ENCODE peak calls at places on chromosomes 2 and 18, in eight cellular contexts. F, R, U, Z, S, B, C and G are unnamed samples.
A peak's percentile ranks its signal among the peaks of the same experiment; 100 is the strongest.

GRCh38 chr2:191677091-191677645 is 768 bp upstream of the NABP1 start:
- DNase-seq in F (peak; percentile 28), R (peak; percentile 70), U (peak; percentile 94), Z (peak; percentile 91), S (no peak), B (no peak), C (peak; percentile 27), G (peak; percentile 98)

GRCh38 chr2:88724643-88725332 is 33.3 kb downstream of the RPIA start:
- DNase-seq in F (no peak), R (no peak), U (no peak), Z (no peak), S (no peak), B (no peak), C (no peak), G (no peak)

GRCh38 chr2:72883356-72883962 is 3.7 kb upstream of the SPR start:
- DNase-seq in F (no peak), R (no peak), U (peak; percentile 56), Z (peak; percentile 28), S (no peak), B (peak; percentile 31), C (peak; percentile 89), G (peak; percentile 62)

GRCh38 chr2:100052645-100053044 is 89.7 kb downstream of the AFF3 start:
- DNase-seq in F (peak; percentile 77), R (no peak), U (no peak), Z (no peak), S (no peak), B (no peak), C (no peak), G (no peak)

GRCh38 chr2:204228169-204228940 is 291.8 kb downstream of the ICOS start:
- DNase-seq in F (no peak), R (no peak), U (no peak), Z (no peak), S (no peak), B (no peak), C (peak; percentile 56), G (no peak)

GRCh38 chr18:4286256-4286655 is 168.9 kb downstream of the DLGAP1 start:
- DNase-seq in F (no peak), R (no peak), U (no peak), Z (no peak), S (no peak), B (no peak), C (no peak), G (no peak)

GRCh38 chr2:135904590-135904989 is 28.3 kb upstream of the MCM6 start:
- DNase-seq in F (no peak), R (peak; percentile 29), U (peak; percentile 70), Z (peak; percentile 54), S (no peak), B (no peak), C (no peak), G (peak; percentile 78)

GRCh38 chr18:22601481-22601880 is 183.8 kb upstream of the CTAGE1 start:
- DNase-seq in F (no peak), R (no peak), U (no peak), Z (peak; percentile 86), S (no peak), B (no peak), C (no peak), G (no peak)

GRCh38 chr2:112156152-112156986 is 18.2 kb downstream of the FBLN7 start:
- DNase-seq in F (no peak), R (no peak), U (peak; percentile 53), Z (peak; percentile 68), S (no peak), B (no peak), C (no peak), G (peak; percentile 60)

GRCh38 chr2:237604960-237605359 is 14.4 kb upstream of the RAB17 start:
- DNase-seq in F (peak; percentile 56), R (no peak), U (peak; percentile 68), Z (peak; percentile 41), S (no peak), B (no peak), C (no peak), G (no peak)

GRCh38 chr2:158004131-158004530 is 97.5 kb upstream of the UPP2 start:
- DNase-seq in F (no peak), R (no peak), U (peak; percentile 7), Z (peak; percentile 7), S (no peak), B (no peak), C (no peak), G (no peak)

GRCh38 chr18:3623769-3624545 is 174.0 kb downstream of the TGIF1 start:
- DNase-seq in F (peak; percentile 73), R (peak; percentile 95), U (peak; percentile 98), Z (peak; percentile 99), S (peak; percentile 86), B (peak; percentile 82), C (peak; percentile 83), G (peak; percentile 97)

GRCh38 chr2:86566828-86567205 is 3.6 kb upstream of the CHMP3 start:
- DNase-seq in F (no peak), R (no peak), U (no peak), Z (no peak), S (no peak), B (no peak), C (no peak), G (no peak)

GRCh38 chr2:36408198-36408703 is 52.7 kb downstream of the CRIM1 start:
- DNase-seq in F (no peak), R (no peak), U (peak; percentile 72), Z (no peak), S (peak; percentile 54), B (peak; percentile 14), C (peak; percentile 67), G (peak; percentile 95)

GRCh38 chr2:55150834-55151233 is 81.3 kb downstream of the CLHC1 start:
- DNase-seq in F (no peak), R (no peak), U (no peak), Z (no peak), S (no peak), B (no peak), C (no peak), G (no peak)

GRCh38 chr2:55154525-55155030 is 77.5 kb downstream of the CLHC1 start:
- DNase-seq in F (no peak), R (no peak), U (no peak), Z (no peak), S (no peak), B (no peak), C (no peak), G (no peak)

GRCh38 chr2:55153564-55154315 is 78.4 kb downstream of the CLHC1 start:
- DNase-seq in F (no peak), R (no peak), U (no peak), Z (no peak), S (no peak), B (no peak), C (no peak), G (peak; percentile 87)

GRCh38 chr2:55151721-55152433 is 80.2 kb downstream of the CLHC1 start:
- DNase-seq in F (no peak), R (no peak), U (no peak), Z (no peak), S (no peak), B (no peak), C (no peak), G (peak; percentile 40)

DNA sequence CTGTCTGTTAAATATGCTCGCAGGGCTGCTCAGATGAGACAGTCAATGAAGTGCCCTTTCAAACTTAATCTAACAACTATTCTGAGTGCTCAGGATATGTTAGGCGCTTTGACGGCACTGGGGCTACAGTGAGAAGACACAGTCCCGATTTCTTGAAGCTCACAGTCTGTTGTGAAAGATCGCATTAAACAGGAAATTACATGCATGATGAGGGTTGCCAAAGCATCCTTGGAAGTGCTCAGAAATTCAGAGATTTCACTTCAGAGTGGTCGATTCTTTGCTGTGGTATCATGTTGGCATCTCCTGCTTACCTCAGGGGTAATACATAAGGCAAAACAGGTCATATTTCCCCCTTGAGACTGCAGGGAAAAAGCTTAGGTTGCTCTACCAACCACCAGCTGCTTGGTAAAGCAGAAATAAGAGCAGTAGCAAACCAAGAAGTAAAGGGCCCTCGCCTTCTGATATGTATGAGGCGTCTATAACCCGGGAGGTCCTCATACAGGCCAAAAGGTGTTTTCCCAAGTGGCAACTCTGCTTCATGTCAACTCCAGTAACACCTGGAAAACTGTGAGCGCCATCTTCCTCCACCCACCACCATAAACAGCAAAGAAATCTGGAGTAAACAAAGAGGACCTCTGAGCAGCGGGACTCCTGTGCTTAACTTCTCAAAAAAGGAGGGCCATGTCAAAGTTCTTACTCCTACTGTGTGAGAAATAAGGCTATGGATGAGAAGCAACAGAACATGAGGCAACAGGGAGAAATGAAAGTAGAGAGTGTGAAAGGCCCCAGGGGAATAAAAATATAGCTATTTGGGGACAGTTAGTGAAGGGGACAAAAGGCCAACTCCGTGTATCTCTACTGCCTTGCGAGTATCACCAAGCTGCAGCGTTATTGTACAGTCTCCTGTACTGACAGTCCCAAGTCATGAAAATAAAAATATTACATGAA is 79.3 kb downstream of the CLHC1 start:
- DNase-seq in F (no peak), R (no peak), U (peak; percentile 31), Z (no peak), S (no peak), B (no peak), C (no peak), G (peak; percentile 50)
- TF ChIP-seq CTCF in F (no peak), R (no peak), U (no peak), Z (no peak), S (no peak), B (no peak), C (no peak), G (no peak)

GRCh38 chr2:98484652-98485452 is 40.2 kb downstream of the INPP4A start:
- DNase-seq in F (no peak), R (no peak), U (no peak), Z (no peak), S (no peak), B (no peak), C (no peak), G (no peak)
- H3K4me3 ChIP-seq in F (no peak overlapping the region), R (no peak overlapping the region), U (no peak overlapping the region), Z (no peak overlapping the region), S (no peak overlapping the region), B (no peak overlapping the region), C (no peak overlapping the region), G (no peak overlapping the region)

GRCh38 chr2:25981596-25982272 is 563 bp downstream of the KIF3C start:
- DNase-seq in F (no peak), R (no peak), U (no peak), Z (no peak), S (peak; percentile 83), B (peak; percentile 21), C (peak; percentile 51), G (peak; percentile 26)

GRCh38 chr2:25983735-25984134 is 1.4 kb upstream of the KIF3C start:
- DNase-seq in F (no peak), R (no peak), U (peak; percentile 63), Z (no peak), S (no peak), B (no peak), C (no peak), G (peak; percentile 61)

GRCh38 chr2:25982968-25983280 is 627 bp upstream of the KIF3C start:
- DNase-seq in F (no peak), R (no peak), U (no peak), Z (no peak), S (no peak), B (no peak), C (no peak), G (no peak)

GRCh38 chr2:25980951-25981350 is 1.3 kb downstream of the KIF3C start:
- DNase-seq in F (no peak), R (no peak), U (no peak), Z (no peak), S (no peak), B (no peak), C (no peak), G (no peak)

GRCh38 chr2:25982273-25982967 is at the start of gene KIF3C:
- DNase-seq in F (peak; percentile 59), R (no peak), U (peak; percentile 72), Z (peak; percentile 43), S (peak; percentile 95), B (peak; percentile 65), C (peak; percentile 97), G (peak; percentile 61)
- TF ChIP-seq CTCF in F (no peak), R (no peak), U (no peak), Z (no peak), S (no peak), B (no peak), C (no peak), G (no peak)

GRCh38 chr2:96509847-96510230 is 4.7 kb upstream of the NEURL3 start:
- DNase-seq in F (no peak), R (no peak), U (no peak), Z (no peak), S (no peak), B (no peak), C (no peak), G (no peak)
- H3K4me3 ChIP-seq in F (no peak overlapping the region), R (no peak overlapping the region), U (no peak overlapping the region), Z (no peak overlapping the region), S (no peak overlapping the region), B (peak overlapping the region; percentile 23), C (peak overlapping the region; percentile 63), G (no peak overlapping the region)